ENCODE peak calls at places on chromosomes 1 and 21, in five cellular contexts. R is K562, C is GM12878, W is H1, E is HepG2. X is an unnamed sample.

GRCh38 chr1:20578062-20578461 is 10.8 kb upstream of the CDA start:
- DNase-seq in W (no peak), E (no peak), C (no peak), R (no peak), X (no peak)

GRCh38 chr1:117128323-117129079 is 7.0 kb upstream of the TRIM45 start:
- DNase-seq in R (peak), W (no peak), C (no peak), E (no peak), X (peak)

GRCh38 chr21:35896060-35896459 is 164.3 kb downstream of the SETD4 start:
- DNase-seq in W (no peak), R (no peak), E (no peak), C (peak), X (no peak)

GRCh38 chr1:10540277-10541005 is 65.7 kb downstream of the PEX14 start:
- DNase-seq in E (no peak), W (no peak), R (no peak), C (no peak), X (no peak)

GRCh38 chr1:90591355-90591969 is 125.6 kb downstream of the BARHL2 start:
- DNase-seq in C (no peak), E (no peak), W (no peak), R (no peak), X (no peak)

GRCh38 chr1:73998348-73998959 is 199.5 kb downstream of the LRRIQ3 start:
- DNase-seq in C (peak), E (peak), R (no peak), W (no peak), X (peak)

GRCh38 chr1:205317311-205317917 is 4.1 kb downstream of the NUAK2 start:
- DNase-seq in W (no peak), E (peak), C (no peak), R (no peak), X (peak)

GRCh38 chr1:208178091-208178529 is 66.1 kb downstream of the PLXNA2 start:
- DNase-seq in R (no peak), E (peak), W (no peak), C (no peak), X (no peak)

GRCh38 chr1:39453603-39454002 is 37.8 kb upstream of the BMP8A start:
- DNase-seq in R (no peak), C (no peak), E (no peak), W (no peak), X (no peak)

GRCh38 chr21:35467536-35467935 is 418.4 kb upstream of the RUNX1 start:
- DNase-seq in W (no peak), R (no peak), C (no peak), E (no peak), X (no peak)

GRCh38 chr1:86582161-86582560 is 35.3 kb downstream of the CLCA4 start:
- DNase-seq in E (no peak), W (no peak), R (no peak), C (no peak), X (no peak)

GRCh38 chr1:88466899-88467580 is 217.0 kb upstream of the PKN2 start:
- DNase-seq in C (no peak), R (no peak), W (no peak), E (no peak), X (no peak)

GRCh38 chr1:42933610-42934009 is 25.1 kb downstream of the SLC2A1 start:
- DNase-seq in R (no peak), W (no peak), E (no peak), C (no peak), X (no peak)

GRCh38 chr1:87644500-87645245 is 316.0 kb downstream of the LMO4 start:
- DNase-seq in R (no peak), W (no peak), C (no peak), E (no peak), X (no peak)

GRCh38 chr1:6166655-6167390 is 13.3 kb downstream of the CHD5 start:
- DNase-seq in C (no peak), E (no peak), W (no peak), R (no peak), X (no peak)

GRCh38 chr1:53600486-53600885 is 138.5 kb downstream of the GLIS1 start:
- DNase-seq in E (no peak), C (no peak), R (no peak), W (no peak), X (no peak)

GRCh38 chr1:71196685-71197084 is 115.8 kb upstream of the ZRANB2 start:
- DNase-seq in E (no peak), C (no peak), R (no peak), W (no peak), X (no peak)

GRCh38 chr21:43596616-43597015 is 62.7 kb downstream of the HSF2BP start:
- DNase-seq in E (no peak), C (no peak), W (no peak), R (no peak), X (no peak)

GRCh38 chr21:42666023-42666747 is 12.8 kb downstream of the PDE9A start:
- DNase-seq in W (peak), C (no peak), R (peak), E (no peak), X (peak)

GRCh38 chr1:143720087-143721023 is 251.4 kb downstream of the FAM72C start:
- DNase-seq in E (no peak), C (no peak), W (peak), R (peak), X (peak)

GRCh38 chr1:10918531-10918930 is 93.9 kb upstream of the TARDBP start:
- DNase-seq in E (no peak), R (no peak), C (no peak), W (no peak), X (no peak)

GRCh38 chr1:203173566-203173965 is 2.1 kb downstream of the MYBPH start:
- DNase-seq in E (no peak), C (peak), R (no peak), W (no peak), X (no peak)

GRCh38 chr1:197388801-197389200 is 120.7 kb downstream of the CRB1 start:
- DNase-seq in E (no peak), R (no peak), W (no peak), C (no peak), X (no peak)

GRCh38 chr1:201885531-201886075 is 3.1 kb upstream of the SHISA4 start:
- DNase-seq in C (no peak), W (no peak), E (no peak), R (peak), X (peak)

GRCh38 chr1:5428391-5428790 is 563.8 kb downstream of the NPHP4 start:
- DNase-seq in C (no peak), W (no peak), R (no peak), E (no peak), X (no peak)

GRCh38 chr1:17958704-17959103 is 148.9 kb upstream of the IGSF21 start:
- DNase-seq in C (no peak), R (no peak), E (no peak), W (no peak), X (no peak)

GRCh38 chr1:173161510-173162221 is 45.5 kb downstream of the TNFSF4 start:
- DNase-seq in C (no peak), W (no peak), R (no peak), E (no peak), X (no peak)

GRCh38 chr1:151325231-151325630 is 2.0 kb downstream of the PI4KB start:
- DNase-seq in E (no peak), W (no peak), R (no peak), C (no peak), X (no peak)

GRCh38 chr1:91735266-91735845 is 150.6 kb downstream of the TGFBR3 start:
- DNase-seq in C (no peak), E (peak), R (no peak), W (no peak), X (no peak)

GRCh38 chr1:65267291-65268087 is 41.9 kb upstream of the DNAJC6 start:
- DNase-seq in E (no peak), W (no peak), R (peak), C (no peak), X (no peak)

GRCh38 chr1:65264197-65264929 is 45.0 kb upstream of the DNAJC6 start:
- DNase-seq in W (peak), C (no peak), E (no peak), R (no peak), X (no peak)

GRCh38 chr1:65266501-65266900 is 42.8 kb upstream of the DNAJC6 start:
- DNase-seq in E (no peak), C (no peak), W (no peak), R (no peak), X (no peak)

GRCh38 chr1:65263286-65263685 is 46.1 kb upstream of the DNAJC6 start:
- DNase-seq in R (no peak), C (no peak), W (no peak), E (no peak), X (no peak)

DNA sequence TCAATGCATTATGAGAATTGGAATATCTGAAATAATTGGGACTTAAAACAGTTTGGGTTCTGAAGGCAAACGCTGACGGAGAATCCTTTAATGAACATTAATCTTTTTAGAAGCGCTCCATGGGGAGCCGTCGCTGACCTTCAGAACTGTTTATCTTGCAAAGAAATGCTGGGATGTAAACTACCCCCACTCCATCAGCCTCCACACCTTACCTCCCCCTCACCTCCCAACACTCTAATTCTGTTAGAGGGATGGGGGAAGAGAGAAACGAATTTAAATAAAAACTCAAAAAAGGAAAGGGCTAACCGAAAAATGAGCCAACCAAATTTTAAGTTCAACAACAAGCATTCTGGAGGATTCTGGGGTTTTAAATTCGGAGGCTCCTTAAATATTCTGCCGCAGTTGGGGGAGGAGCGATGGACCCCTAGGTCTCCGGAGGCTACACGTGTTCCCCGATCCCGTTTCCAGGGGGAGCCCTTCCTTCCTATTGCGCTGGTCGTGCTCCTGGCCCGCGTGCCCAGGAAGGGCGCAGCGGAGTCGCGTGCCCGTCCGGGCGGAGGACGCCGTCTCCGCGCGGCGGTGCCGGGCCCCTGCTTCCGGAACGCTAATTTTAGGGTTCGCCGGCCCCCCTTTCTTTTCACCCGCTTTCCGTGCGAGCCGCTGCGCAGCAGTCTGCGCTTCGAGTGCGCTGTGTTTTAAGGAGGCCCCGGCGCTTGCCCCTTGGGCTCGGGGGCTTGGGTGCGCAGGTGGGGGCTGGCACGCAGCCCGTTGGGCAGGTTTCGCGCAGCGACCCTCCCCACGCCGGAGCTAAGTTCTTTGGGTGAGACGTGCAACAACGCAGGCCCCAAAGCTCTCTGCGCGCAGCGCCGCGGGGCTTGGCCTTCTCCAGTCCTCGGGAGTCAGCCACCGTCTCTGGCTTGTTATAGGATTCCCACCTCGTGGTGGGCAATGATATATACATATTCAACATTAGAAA is 43.8 kb upstream of the DNAJC6 start:
- DNase-seq in E (peak), R (no peak), W (peak), C (no peak), X (no peak)
- TF ChIP-seq HDAC2 in E (peak), R (no peak), W (no peak), C (no peak), X (no peak)

GRCh38 chr1:230301322-230301721 is 124.8 kb downstream of the PGBD5 start:
- DNase-seq in C (no peak), E (no peak), W (no peak), R (no peak), X (no peak)

GRCh38 chr1:230301820-230302219 is 124.3 kb downstream of the PGBD5 start:
- DNase-seq in C (no peak), R (no peak), E (no peak), W (no peak), X (no peak)

GRCh38 chr1:230303069-230303468 is 123.1 kb downstream of the PGBD5 start:
- DNase-seq in W (no peak), C (no peak), E (no peak), R (no peak), X (no peak)

GRCh38 chr1:230306158-230306557 is 120.0 kb downstream of the PGBD5 start:
- DNase-seq in W (no peak), C (no peak), E (no peak), R (no peak), X (no peak)

DNA sequence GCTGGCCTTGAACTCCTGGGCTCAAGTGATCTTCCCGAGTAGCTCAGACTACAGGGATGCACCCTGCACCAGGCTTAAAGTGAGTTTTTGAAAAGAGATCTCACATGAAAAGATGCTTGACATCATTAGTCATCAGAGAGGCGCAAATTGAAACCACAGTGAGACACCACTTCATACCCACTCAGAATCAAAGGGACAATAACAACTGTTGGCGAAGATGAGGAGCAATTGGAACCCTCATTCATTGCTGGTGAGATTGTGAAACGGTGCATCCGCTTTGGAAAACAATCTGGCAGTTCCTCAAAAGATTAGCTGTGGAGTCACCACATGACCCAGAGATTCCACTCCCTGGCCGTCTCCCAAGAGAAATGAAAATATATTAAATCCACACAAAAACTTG is 122.3 kb downstream of the PGBD5 start:
- DNase-seq in E (no peak), W (no peak), C (no peak), R (no peak), X (no peak)
- TF ChIP-seq HDAC2 in E (no peak), W (no peak), C (no peak), R (no peak), X (no peak)

GRCh38 chr21:45264919-45265515 is 22.7 kb downstream of the POFUT2 start:
- DNase-seq in W (peak), R (no peak), E (no peak), C (no peak), X (no peak)
- TF ChIP-seq HDAC2 in W (no peak), R (no peak), E (no peak), C (no peak), X (no peak)

DNA sequence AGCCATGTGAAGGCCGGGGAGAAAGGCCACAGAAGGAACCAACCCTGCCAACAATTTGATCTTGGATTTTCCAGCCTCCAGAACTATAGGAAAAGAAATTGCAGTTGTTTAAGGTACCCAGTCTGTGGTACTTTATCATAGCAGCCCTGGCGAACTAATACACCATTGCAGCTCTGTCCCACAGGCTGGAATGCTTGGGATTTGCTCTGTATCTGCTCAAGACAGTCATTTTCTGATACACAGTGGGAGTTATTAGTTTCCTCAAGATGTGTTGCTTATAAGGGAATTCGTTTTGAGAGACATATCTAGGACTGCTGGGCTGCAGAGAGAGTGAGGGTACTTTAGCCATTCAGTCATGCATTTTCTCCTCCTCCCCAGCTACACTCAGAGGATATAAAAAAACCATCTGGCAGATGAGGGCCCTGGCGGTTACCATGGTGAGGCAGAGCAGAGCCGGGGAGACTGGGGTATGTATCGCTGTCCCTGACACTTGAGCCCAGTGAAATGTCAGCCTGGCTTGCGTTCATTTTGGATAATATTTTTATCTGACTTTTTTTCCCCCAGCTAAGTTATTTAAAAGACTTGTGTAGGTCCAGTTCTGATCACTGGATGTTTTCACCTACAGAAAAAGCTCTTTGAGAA is 104.6 kb downstream of the DIRAS3 start:
- DNase-seq in E (no peak), R (no peak), W (no peak), C (no peak), X (no peak)
- TF ChIP-seq HDAC2 in E (no peak), R (no peak), W (no peak), C (no peak), X (no peak)

DNA sequence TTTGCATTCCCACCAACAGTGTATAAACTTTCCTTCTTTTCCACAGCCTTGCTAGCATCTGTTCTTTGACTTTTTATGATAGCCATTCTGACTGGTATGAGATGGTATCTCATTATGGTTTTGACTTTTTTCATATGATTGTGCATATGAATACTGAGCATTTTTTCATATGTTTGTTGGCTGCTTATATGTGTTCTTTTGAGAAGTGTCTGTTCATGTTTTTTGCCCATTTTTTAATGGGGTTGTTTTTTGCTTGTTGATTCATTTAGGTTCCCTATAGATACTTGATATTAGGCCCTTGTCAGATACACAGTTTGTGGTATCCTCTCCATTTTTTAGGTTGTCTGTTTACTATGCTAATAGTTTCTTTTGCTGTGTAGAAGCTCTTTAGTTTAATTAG is 185.8 kb upstream of the SPAG17 start:
- DNase-seq in C (no peak), R (no peak), W (no peak), E (no peak), X (no peak)
- TF ChIP-seq HDAC2 in C (no peak), R (no peak), W (no peak), E (no peak), X (no peak)

DNA sequence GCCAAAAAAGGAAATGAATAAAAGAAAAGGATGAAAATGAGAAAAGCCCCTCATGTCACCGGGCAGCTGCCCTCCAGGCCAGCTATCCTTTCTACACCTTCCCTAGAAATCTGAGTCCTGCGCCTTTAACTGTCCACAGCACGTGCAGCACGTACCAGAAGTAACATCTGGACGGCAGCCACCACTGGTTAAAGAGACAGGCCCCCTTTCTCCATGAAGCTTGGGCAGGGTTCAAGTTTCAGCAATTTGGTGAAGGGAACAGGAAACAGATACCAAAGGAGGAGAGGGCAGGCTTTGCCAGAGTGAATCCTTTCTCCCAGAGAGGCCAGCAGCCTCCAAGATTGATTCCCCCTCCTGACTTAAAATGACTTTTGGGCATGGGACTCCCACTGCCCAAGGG is 3.6 kb upstream of the KIAA2013 start:
- DNase-seq in C (no peak), E (peak), R (peak), W (no peak), X (no peak)
- TF ChIP-seq HDAC2 in C (no peak), E (peak), R (peak), W (no peak), X (no peak)

GRCh38 chr1:94713472-94714141 is 106.5 kb upstream of the SLC44A3 start:
- DNase-seq in R (no peak), W (peak), C (no peak), E (peak), X (peak)
- TF ChIP-seq HDAC2 in R (no peak), W (no peak), C (no peak), E (peak), X (no peak)

GRCh38 chr1:26554781-26555180 is 25.2 kb downstream of the RPS6KA1 start:
- DNase-seq in E (no peak), R (no peak), W (no peak), C (no peak), X (no peak)

GRCh38 chr1:26553942-26554682 is 24.6 kb downstream of the RPS6KA1 start:
- DNase-seq in W (no peak), R (no peak), E (no peak), C (no peak), X (no peak)

GRCh38 chr1:26555550-26555981 is 26.0 kb downstream of the RPS6KA1 start:
- DNase-seq in E (peak), R (peak), C (no peak), W (no peak), X (no peak)

GRCh38 chr1:26557078-26557477 is 27.5 kb downstream of the RPS6KA1 start:
- DNase-seq in R (no peak), C (no peak), W (no peak), E (no peak), X (no peak)

DNA sequence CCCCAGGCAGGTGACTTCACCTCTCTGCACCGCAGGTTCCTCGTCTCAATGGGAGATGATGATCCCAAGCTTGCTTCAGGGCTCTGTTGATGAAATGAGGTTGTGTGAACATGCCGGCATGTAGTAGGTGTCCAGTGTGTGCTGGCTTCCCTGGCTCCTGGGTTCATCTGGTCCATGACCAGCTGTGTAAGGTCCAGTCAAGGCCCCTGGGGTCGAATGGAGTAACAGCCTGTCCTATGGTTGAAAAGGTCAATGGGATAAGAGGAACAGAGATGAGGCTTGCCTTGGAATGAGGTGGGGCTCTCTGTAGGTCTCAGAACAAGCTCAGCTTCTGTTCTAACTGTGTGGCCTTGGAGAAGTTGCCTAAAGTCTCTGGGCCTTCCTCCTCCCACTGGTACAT is 26.5 kb downstream of the RPS6KA1 start:
- DNase-seq in E (no peak), C (no peak), R (no peak), W (no peak), X (no peak)
- TF ChIP-seq HDAC2 in E (no peak), C (no peak), R (no peak), W (no peak), X (no peak)

GRCh38 chr1:183038333-183038876 is 15.2 kb downstream of the LAMC1 start:
- DNase-seq in C (no peak), E (no peak), W (no peak), R (no peak), X (no peak)

GRCh38 chr1:183039985-183040447 is 16.8 kb downstream of the LAMC1 start:
- DNase-seq in R (no peak), E (no peak), C (no peak), W (no peak), X (no peak)

GRCh38 chr1:183038913-183039312 is 15.7 kb downstream of the LAMC1 start:
- DNase-seq in W (no peak), R (no peak), E (no peak), C (no peak), X (no peak)

GRCh38 chr1:183040600-183040999 is 17.4 kb downstream of the LAMC1 start:
- DNase-seq in E (no peak), R (no peak), C (no peak), W (no peak), X (no peak)

GRCh38 chr1:183039330-183039729 is 16.1 kb downstream of the LAMC1 start:
- DNase-seq in C (no peak), R (no peak), E (no peak), W (no peak), X (no peak)
- TF ChIP-seq HDAC2 in C (no peak), R (no peak), E (no peak), W (no peak), X (no peak)

X was measured in A549.